ENCODE peak calls at places on chromosome 4, in nine cellular contexts. J is fibroblast of pulmonary artery, O is H1, L is tibial artery, Z is IMR-90, Y is neural progenitor cell, R is lower leg skin, K is stomach, W is fibroblast of the aortic adventitia. B is an unnamed sample.
A peak's percentile ranks its signal among the peaks of the same experiment; 100 is the strongest.

GRCh38 chr4:89438102-89438831 is 130.7 kb upstream of the GPRIN3 start:
- DNase-seq in J (peak; percentile 59), O (peak; percentile 31), L (no peak), Z (peak; percentile 49), Y (peak; percentile 58), R (peak; percentile 14), K (peak; percentile 41), W (peak; percentile 37), B (peak; percentile 8)

GRCh38 chr4:48032721-48033120 is 16.1 kb downstream of the NIPAL1 start:
- DNase-seq in J (peak; percentile 23), O (no peak), L (no peak), Z (no peak), Y (no peak), R (no peak), K (no peak), W (peak; percentile 30), B (no peak)

GRCh38 chr4:121876976-121877773 is 6.9 kb upstream of the BBS7 start:
- DNase-seq in J (no peak), O (no peak), L (no peak), Z (peak; percentile 13), Y (peak; percentile 84), R (no peak), K (no peak), W (no peak), B (no peak)

GRCh38 chr4:8307126-8307525 is 37.6 kb downstream of the HTRA3 start:
- DNase-seq in J (no peak), O (no peak), L (peak; percentile 60), Z (no peak), Y (no peak), R (no peak), K (no peak), W (no peak), B (no peak)

GRCh38 chr4:89489338-89489771 is 181.8 kb upstream of the GPRIN3 start:
- DNase-seq in J (no peak), O (no peak), L (peak; percentile 63), Z (no peak), Y (no peak), R (no peak), K (no peak), W (no peak), B (no peak)

GRCh38 chr4:131613824-131614216 is 1535.3 kb upstream of the PCDH10 start:
- DNase-seq in J (no peak), O (no peak), L (no peak), Z (peak; percentile 0), Y (no peak), R (no peak), K (no peak), W (no peak), B (no peak)

GRCh38 chr4:155999743-156000142 is 46.1 kb upstream of the CTSO start:
- DNase-seq in J (no peak), O (peak; percentile 56), L (no peak), Z (no peak), Y (peak; percentile 90), R (no peak), K (no peak), W (peak; percentile 7), B (no peak)

GRCh38 chr4:77564231-77564630 is 41.4 kb upstream of the CXCL13 start:
- DNase-seq in J (peak; percentile 56), O (no peak), L (no peak), Z (no peak), Y (no peak), R (no peak), K (peak; percentile 80), W (no peak), B (no peak)

GRCh38 chr4:171087089-171087488 is 726.1 kb upstream of the GALNTL6 start:
- DNase-seq in J (no peak), O (no peak), L (no peak), Z (no peak), Y (no peak), R (no peak), K (no peak), W (no peak), B (no peak)

GRCh38 chr4:53920116-53920515 is 144.3 kb downstream of the CHIC2 start:
- DNase-seq in J (peak; percentile 29), O (no peak), L (no peak), Z (no peak), Y (no peak), R (no peak), K (no peak), W (no peak), B (no peak)

GRCh38 chr4:39045791-39046221 is 13.6 kb upstream of the TMEM156 start:
- DNase-seq in J (peak; percentile 51), O (no peak), L (no peak), Z (peak; percentile 21), Y (no peak), R (no peak), K (no peak), W (peak; percentile 26), B (no peak)

GRCh38 chr4:20430555-20430954 is 178.8 kb downstream of the SLIT2 start:
- DNase-seq in J (no peak), O (no peak), L (no peak), Z (peak; percentile 69), Y (no peak), R (no peak), K (no peak), W (peak; percentile 55), B (no peak)

GRCh38 chr4:94591289-94591688 is 139.5 kb downstream of the PDLIM5 start:
- DNase-seq in J (no peak), O (no peak), L (no peak), Z (no peak), Y (no peak), R (no peak), K (no peak), W (no peak), B (no peak)
- TF ChIP-seq CTCF in J (no peak), O (no peak), L (no peak), Z (no peak), Y (no peak), R (no peak), K (no peak), W (no peak), B (no peak)

GRCh38 chr4:168928875-168929274 is 81.2 kb downstream of the CBR4 start:
- DNase-seq in J (no peak), O (no peak), L (no peak), Z (no peak), Y (no peak), R (no peak), K (no peak), W (no peak), B (no peak)
- H3K4me3 ChIP-seq in J (no peak overlapping the region), O (no peak overlapping the region), L (no peak overlapping the region), Z (no peak overlapping the region), Y (no peak overlapping the region), R (no peak overlapping the region), K (no peak overlapping the region), W (no peak overlapping the region), B (no peak overlapping the region)

GRCh38 chr4:132737344-132737743 is 411.8 kb upstream of the PCDH10 start:
- DNase-seq in J (no peak), O (peak; percentile 5), L (no peak), Z (no peak), Y (peak; percentile 62), R (no peak), K (no peak), W (no peak), B (no peak)
- TF ChIP-seq CTCF in J (no peak), O (peak; percentile 54), L (no peak), Z (no peak), Y (peak; percentile 38), R (no peak), K (no peak), W (no peak), B (no peak)

GRCh38 chr4:180057198-180057821 is 2185.9 kb upstream of the TENM3 start:
- DNase-seq in J (no peak), O (no peak), L (no peak), Z (no peak), Y (peak; percentile 39), R (no peak), K (no peak), W (no peak), B (no peak)
- H3K4me3 ChIP-seq in J (no peak overlapping the region), O (peak overlapping the region; percentile 99), L (no peak overlapping the region), Z (no peak overlapping the region), Y (peak overlapping the region; percentile 97), R (no peak overlapping the region), K (peak overlapping the region; percentile 57), W (no peak overlapping the region), B (no peak overlapping the region)

GRCh38 chr4:161702287-161702686 is 461.5 kb downstream of the FSTL5 start:
- DNase-seq in J (no peak), O (no peak), L (no peak), Z (no peak), Y (no peak), R (no peak), K (no peak), W (no peak), B (no peak)
- TF ChIP-seq CTCF in J (no peak), O (peak; percentile 53), L (no peak), Z (no peak), Y (peak; percentile 44), R (no peak), K (no peak), W (no peak), B (no peak)

GRCh38 chr4:107994894-107995293 is 5.2 kb downstream of the HADH start:
- DNase-seq in J (no peak), O (no peak), L (no peak), Z (no peak), Y (no peak), R (no peak), K (no peak), W (no peak), B (no peak)
- H3K4me3 ChIP-seq in J (no peak overlapping the region), O (no peak overlapping the region), L (no peak overlapping the region), Z (no peak overlapping the region), Y (no peak overlapping the region), R (no peak overlapping the region), K (no peak overlapping the region), W (no peak overlapping the region), B (no peak overlapping the region)

GRCh38 chr4:2934813-2935761 is 28.1 kb downstream of the NOP14 start:
- DNase-seq in J (peak; percentile 85), O (peak; percentile 49), L (peak; percentile 96), Z (peak; percentile 85), Y (peak; percentile 96), R (peak; percentile 92), K (peak; percentile 98), W (peak; percentile 86), B (peak; percentile 38)
- TF ChIP-seq CTCF in J (no peak), O (no peak), L (no peak), Z (no peak), Y (no peak), R (no peak), K (no peak), W (no peak), B (no peak)

DNA sequence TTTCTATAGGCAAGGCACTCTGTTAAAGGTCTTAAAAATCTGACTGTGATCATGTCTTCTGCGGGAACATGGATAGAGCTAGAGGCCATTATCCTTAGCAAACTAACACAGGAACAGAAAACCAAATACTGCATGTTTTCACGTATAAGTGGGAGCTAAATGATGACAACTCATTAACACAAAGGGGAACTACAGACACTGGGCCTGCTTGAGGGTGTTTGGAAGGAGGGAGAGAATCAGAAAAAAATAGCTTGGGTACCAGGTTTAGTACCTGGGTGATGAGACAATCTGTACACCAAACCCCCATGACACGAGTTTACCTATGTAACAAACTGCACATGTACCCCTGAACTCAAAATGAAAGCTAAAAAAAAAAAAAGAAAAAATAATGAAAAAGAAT is 12.1 kb downstream of the SLC7A11 start:
- DNase-seq in J (no peak), O (no peak), L (no peak), Z (no peak), Y (no peak), R (no peak), K (no peak), W (no peak), B (no peak)
- H3K4me3 ChIP-seq in J (no peak overlapping the region), O (no peak overlapping the region), L (no peak overlapping the region), Z (no peak overlapping the region), Y (no peak overlapping the region), R (no peak overlapping the region), K (no peak overlapping the region), W (no peak overlapping the region), B (no peak overlapping the region)

GRCh38 chr4:14596904-14597303 is 405.4 kb upstream of the CPEB2 start:
- DNase-seq in J (no peak), O (peak; percentile 1), L (no peak), Z (no peak), Y (peak; percentile 16), R (no peak), K (no peak), W (no peak), B (no peak)
- TF ChIP-seq CTCF in J (no peak), O (peak; percentile 50), L (no peak), Z (no peak), Y (peak; percentile 38), R (no peak), K (no peak), W (no peak), B (no peak)

B was measured in AG09309.